ENCODE peak calls at places on chromosomes 6 and 20, in four cellular contexts. F, I, S and L are unnamed samples.

GRCh38 chr20:53774487-53775203 is 181.0 kb upstream of the ZNF217 start:
- DNase-seq in F (no peak), I (no peak), S (no peak), L (no peak)

GRCh38 chr20:59240006-59240405 is 60.4 kb upstream of the EDN3 start:
- DNase-seq in F (no peak), I (no peak), S (no peak), L (no peak)

GRCh38 chr20:8414611-8415274 is 282.7 kb downstream of the PLCB1 start:
- DNase-seq in F (no peak), I (peak), S (no peak), L (no peak)

GRCh38 chr6:15502451-15503345 is 160.1 kb downstream of the DTNBP1 start:
- DNase-seq in F (no peak), I (no peak), S (no peak), L (no peak)

GRCh38 chr20:16048881-16049280 is 524.4 kb downstream of the KIF16B start:
- DNase-seq in F (no peak), I (no peak), S (peak), L (no peak)

GRCh38 chr20:25223765-25224720 is 23.8 kb upstream of the PYGB start:
- DNase-seq in F (no peak), I (no peak), S (no peak), L (no peak)

GRCh38 chr6:71977860-71978259 is 91.5 kb downstream of the RIMS1 start:
- DNase-seq in F (no peak), I (no peak), S (no peak), L (no peak)

GRCh38 chr20:8007490-8007889 is 12.1 kb downstream of the TMX4 start:
- DNase-seq in F (no peak), I (no peak), S (no peak), L (no peak)

GRCh38 chr20:20248620-20249200 is 119.2 kb upstream of the INSM1 start:
- DNase-seq in F (no peak), I (no peak), S (no peak), L (no peak)

GRCh38 chr6:37391100-37391499 is 37.3 kb downstream of the RNF8 start:
- DNase-seq in F (no peak), I (no peak), S (no peak), L (no peak)

GRCh38 chr6:6686748-6687601 is 98.5 kb downstream of the LY86 start:
- DNase-seq in F (peak), I (peak), S (peak), L (peak)

GRCh38 chr20:4283011-4283410 is 267.7 kb upstream of the RNF24 start:
- DNase-seq in F (no peak), I (no peak), S (no peak), L (no peak)

GRCh38 chr6:13708679-13709261 is 2.9 kb downstream of the RANBP9 start:
- DNase-seq in F (no peak), I (no peak), S (no peak), L (peak)

GRCh38 chr6:125323376-125323775 is 21.6 kb upstream of the HDDC2 start:
- DNase-seq in F (no peak), I (no peak), S (no peak), L (no peak)

GRCh38 chr6:148426317-148426977 is 83.8 kb downstream of the SASH1 start:
- DNase-seq in F (no peak), I (no peak), S (no peak), L (no peak)

GRCh38 chr20:5078399-5078958 is 41.3 kb downstream of the PCNA start:
- DNase-seq in F (no peak), I (peak), S (no peak), L (peak)

GRCh38 chr6:145086197-145086596 is 649.1 kb downstream of the EPM2A start:
- DNase-seq in F (peak), I (no peak), S (no peak), L (no peak)

GRCh38 chr20:50342638-50343102 is 152.0 kb downstream of the CEBPB start:
- DNase-seq in F (no peak), I (no peak), S (no peak), L (no peak)

GRCh38 chr6:21438237-21438985 is 155.1 kb upstream of the SOX4 start:
- DNase-seq in F (no peak), I (no peak), S (no peak), L (no peak)

GRCh38 chr6:111997863-111998191 is 56.1 kb upstream of the CCN6 start:
- DNase-seq in F (peak), I (no peak), S (no peak), L (no peak)

GRCh38 chr20:62424249-62425109 is 2.9 kb downstream of the RBBP8NL start:
- DNase-seq in F (no peak), I (no peak), S (no peak), L (no peak)

GRCh38 chr20:25191051-25191450 is 4.5 kb upstream of the ENTPD6 start:
- DNase-seq in F (no peak), I (no peak), S (no peak), L (no peak)

GRCh38 chr20:38128691-38129090 is 36.4 kb downstream of the TGM2 start:
- DNase-seq in F (no peak), I (no peak), S (no peak), L (no peak)

GRCh38 chr6:99592900-99593299 is 13.7 kb upstream of the PRDM13 start:
- DNase-seq in F (no peak), I (no peak), S (no peak), L (no peak)

GRCh38 chr6:144064402-144064830 is 31.0 kb downstream of the SF3B5 start:
- DNase-seq in F (peak), I (no peak), S (no peak), L (peak)

GRCh38 chr20:34876161-34877001 is at the start of gene ACSS2:
- DNase-seq in F (peak), I (peak), S (peak), L (peak)

GRCh38 chr20:44615876-44616603 is 33.7 kb downstream of the PKIG start:
- DNase-seq in F (no peak), I (no peak), S (no peak), L (no peak)

GRCh38 chr6:79824231-79824630 is 123.1 kb downstream of the ELOVL4 start:
- DNase-seq in F (no peak), I (no peak), S (no peak), L (no peak)

DNA sequence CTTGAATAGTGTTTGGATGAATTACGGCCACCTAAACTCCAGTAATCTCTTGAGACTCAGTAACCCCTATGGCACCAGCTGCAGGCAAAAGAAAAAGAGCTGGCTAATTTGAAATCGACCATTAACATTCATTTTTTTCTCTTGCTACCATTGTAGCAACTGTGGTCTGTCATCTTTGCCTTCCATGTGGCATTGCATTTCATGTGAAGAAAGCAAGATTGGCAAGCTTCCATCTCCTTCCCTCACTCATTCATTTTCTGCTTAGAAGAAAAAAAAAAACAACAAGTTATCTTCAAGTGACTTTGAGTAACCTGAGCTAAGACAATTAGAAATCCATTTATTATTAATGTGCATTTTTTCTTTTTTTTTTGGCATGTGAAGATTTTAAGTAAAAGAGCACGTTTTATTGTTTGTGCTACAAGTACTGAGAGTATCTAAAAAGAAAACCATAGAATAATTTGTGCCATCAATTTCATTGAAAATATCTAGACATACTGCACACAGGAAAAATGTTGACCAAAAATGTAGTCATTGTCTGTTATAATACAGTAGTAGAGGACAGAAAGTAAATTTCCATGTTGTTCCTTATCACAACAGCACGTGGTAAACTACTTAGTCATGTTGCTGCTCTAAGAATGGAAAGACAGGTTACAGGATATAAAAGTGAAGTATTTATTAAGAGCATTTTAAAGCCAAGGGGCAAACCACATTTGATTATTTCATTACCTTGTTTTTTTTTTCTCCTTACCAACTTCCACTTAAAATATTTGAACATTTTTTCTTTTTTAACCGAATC is 88.8 kb upstream of the CEP85L start:
- DNase-seq in F (no peak), I (no peak), S (no peak), L (no peak)
- TF ChIP-seq FOXJ3 in F (no peak), I (no peak), S (no peak), L (no peak)

DNA sequence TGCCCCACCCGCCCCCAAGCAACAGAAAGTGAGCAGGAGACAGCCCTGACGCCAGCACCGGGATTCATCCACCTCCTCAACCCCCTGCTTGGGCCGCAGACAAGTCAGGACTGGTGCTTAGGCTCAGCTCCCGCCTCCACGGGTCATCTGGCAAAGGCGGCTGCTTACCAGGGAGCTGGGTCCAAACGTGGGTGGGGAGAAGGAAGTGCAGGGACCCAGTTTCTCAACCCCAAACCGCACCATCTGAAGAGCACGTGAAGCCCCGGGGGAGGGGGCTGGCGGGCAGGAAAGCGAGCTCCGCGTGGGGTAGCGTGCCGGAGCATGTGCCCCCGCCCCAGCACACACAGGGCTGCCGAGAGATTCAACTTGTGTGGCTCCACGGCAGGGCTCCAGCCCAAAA is 87.2 kb downstream of the BMP7 start:
- DNase-seq in F (no peak), I (no peak), S (no peak), L (no peak)
- TF ChIP-seq FOXJ3 in F (no peak), I (no peak), S (no peak), L (no peak)

GRCh38 chr6:53984163-53984562 is 127.1 kb upstream of the MLIP start:
- DNase-seq in F (no peak), I (peak), S (no peak), L (no peak)
- TF ChIP-seq FOXJ3 in F (no peak), I (no peak), S (no peak), L (no peak)

GRCh38 chr20:52166150-52166549 is 25.4 kb downstream of the ZFP64 start:
- DNase-seq in F (no peak), I (no peak), S (no peak), L (no peak)

GRCh38 chr20:52171025-52171424 is 20.6 kb downstream of the ZFP64 start:
- DNase-seq in F (no peak), I (no peak), S (no peak), L (no peak)

GRCh38 chr20:52172392-52173047 is 19.1 kb downstream of the ZFP64 start:
- DNase-seq in F (no peak), I (no peak), S (no peak), L (no peak)

GRCh38 chr20:52168116-52168515 is 23.5 kb downstream of the ZFP64 start:
- DNase-seq in F (no peak), I (no peak), S (no peak), L (no peak)

GRCh38 chr20:52167232-52167840 is 24.2 kb downstream of the ZFP64 start:
- DNase-seq in F (no peak), I (no peak), S (no peak), L (no peak)
- TF ChIP-seq FOXJ3 in F (no peak), I (no peak), S (no peak), L (no peak)